ENCODE peak calls at places on chromosomes 6 and 20, in nine cellular contexts. Q is tibial nerve; O is fibroblast of lung; W is CD4-positive, CD25-positive, alpha-beta regulatory T cell; F is right cardiac atrium; H is stomach; Z is mammary epithelial cell; D is cardiac muscle cell; E is H1. V is an unnamed sample.

GRCh38 chr20:36260316-36260715 is 24.0 kb downstream of the AAR2 start:
- DNase-seq in Q (no peak), O (no peak), W (no peak), F (no peak), H (no peak), Z (no peak), D (no peak), E (no peak), V (no peak)

GRCh38 chr20:32509639-32510066 is 75.5 kb downstream of the NOL4L start:
- DNase-seq in Q (no peak), O (no peak), W (peak; percentile 87), F (no peak), H (no peak), Z (no peak), D (no peak), E (no peak), V (peak; percentile 84)

GRCh38 chr6:56387621-56388413 is 140.4 kb upstream of the COL21A1 start:
- DNase-seq in Q (no peak), O (peak; percentile 32), W (no peak), F (no peak), H (peak; percentile 31), Z (peak; percentile 23), D (no peak), E (no peak), V (no peak)

GRCh38 chr6:168030881-168031280 is 33.4 kb downstream of the KIF25 start:
- DNase-seq in Q (no peak), O (no peak), W (no peak), F (no peak), H (no peak), Z (no peak), D (no peak), E (no peak), V (no peak)

GRCh38 chr6:34871853-34872252 is 16.0 kb downstream of the TAF11 start:
- DNase-seq in Q (no peak), O (no peak), W (no peak), F (no peak), H (no peak), Z (no peak), D (no peak), E (no peak), V (no peak)

GRCh38 chr20:52783769-52784168 is 188.4 kb upstream of the TSHZ2 start:
- DNase-seq in Q (no peak), O (no peak), W (peak; percentile 21), F (no peak), H (no peak), Z (peak; percentile 15), D (no peak), E (peak; percentile 75), V (peak; percentile 3)

GRCh38 chr6:139708342-139709199 is 334.1 kb upstream of the CITED2 start:
- DNase-seq in Q (no peak), O (peak; percentile 96), W (no peak), F (peak; percentile 38), H (no peak), Z (peak; percentile 36), D (peak; percentile 85), E (no peak), V (no peak)

GRCh38 chr6:41502607-41503434 is 43.4 kb upstream of the FOXP4 start:
- DNase-seq in Q (peak; percentile 28), O (peak; percentile 48), W (no peak), F (peak; percentile 86), H (peak; percentile 40), Z (no peak), D (no peak), E (peak; percentile 73), V (no peak)

GRCh38 chr6:14975124-14975815 is 270.6 kb upstream of the JARID2 start:
- DNase-seq in Q (no peak), O (peak; percentile 13), W (no peak), F (no peak), H (no peak), Z (no peak), D (no peak), E (no peak), V (no peak)

GRCh38 chr6:35061102-35061615 is 80.0 kb downstream of the TCP11 start:
- DNase-seq in Q (no peak), O (no peak), W (no peak), F (no peak), H (peak; percentile 36), Z (no peak), D (no peak), E (no peak), V (no peak)

GRCh38 chr6:53496797-53497196 is 48.1 kb downstream of the GCLC start:
- DNase-seq in Q (no peak), O (peak; percentile 95), W (no peak), F (no peak), H (no peak), Z (peak; percentile 86), D (no peak), E (no peak), V (no peak)

GRCh38 chr6:83463886-83464285 is 33.0 kb upstream of the ME1 start:
- DNase-seq in Q (no peak), O (no peak), W (no peak), F (no peak), H (no peak), Z (peak; percentile 73), D (no peak), E (no peak), V (no peak)

GRCh38 chr6:21396313-21396712 is 197.2 kb upstream of the SOX4 start:
- DNase-seq in Q (no peak), O (peak; percentile 93), W (no peak), F (no peak), H (no peak), Z (peak; percentile 85), D (no peak), E (no peak), V (no peak)

GRCh38 chr6:9851541-9852380 is 563.1 kb downstream of the TFAP2A start:
- DNase-seq in Q (no peak), O (peak; percentile 19), W (no peak), F (no peak), H (no peak), Z (peak; percentile 76), D (no peak), E (peak; percentile 46), V (no peak)

DNA sequence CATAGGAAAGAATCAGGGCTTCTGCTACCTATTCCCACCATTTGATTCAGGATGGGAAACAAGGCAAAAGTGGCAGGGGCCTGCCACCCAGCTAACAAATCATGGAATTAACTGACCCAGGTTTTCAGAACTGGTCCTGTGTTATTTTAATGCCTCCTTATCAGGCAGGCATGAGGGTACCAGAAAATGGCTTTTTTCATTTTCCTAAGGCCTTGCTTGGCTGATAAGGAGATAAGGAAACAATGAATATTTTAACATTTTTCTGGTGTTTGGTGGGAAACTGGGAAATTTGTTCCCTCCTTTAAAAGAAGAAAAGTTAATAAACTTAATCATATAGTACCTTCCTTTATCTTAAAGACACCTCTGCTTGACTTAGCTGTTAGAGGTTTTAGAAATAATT is 6.7 kb downstream of the POU3F2 start:
- DNase-seq in Q (no peak), O (peak; percentile 9), W (no peak), F (no peak), H (no peak), Z (no peak), D (no peak), E (no peak), V (no peak)
- H3K4me1 ChIP-seq in Q (peaks cover 43% of the 10 kb centered on the region), O (no peaks in the 10 kb centered on the region), W (peaks cover 18% of the 10 kb centered on the region), F (peaks cover 3% of the 10 kb centered on the region), H (peaks cover 31% of the 10 kb centered on the region), Z (peaks cover 5% of the 10 kb centered on the region), D (peaks cover 13% of the 10 kb centered on the region), E (peaks cover 3% of the 10 kb centered on the region), V (peaks cover 29% of the 10 kb centered on the region)

DNA sequence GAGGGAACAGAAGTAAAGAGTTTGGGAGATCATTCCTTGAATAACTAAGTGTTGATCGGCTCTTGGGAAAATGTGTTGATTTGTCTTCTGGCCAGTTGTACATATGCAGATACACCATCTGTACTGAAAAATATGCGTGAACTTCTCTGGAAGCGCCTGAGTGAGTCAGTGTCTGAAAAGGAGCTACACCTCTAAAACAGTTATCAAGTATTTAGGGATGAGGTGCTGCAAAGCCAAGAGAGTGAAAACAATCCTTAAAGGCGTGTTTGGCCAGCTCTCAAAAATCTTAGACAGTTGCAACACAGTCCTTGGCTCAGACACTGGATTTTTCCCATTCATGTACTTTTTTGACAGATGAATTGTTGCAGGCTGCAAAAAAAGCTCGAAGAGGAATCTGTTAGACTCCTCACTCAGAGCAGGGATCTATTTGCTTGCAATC is 61.3 kb downstream of the BMP6 start:
- DNase-seq in Q (peak; percentile 61), O (peak; percentile 95), W (no peak), F (no peak), H (no peak), Z (peak; percentile 24), D (no peak), E (no peak), V (no peak)
- H3K27ac ChIP-seq in Q (no peak overlapping the region), O (no peak overlapping the region), W (no peak overlapping the region), F (no peak overlapping the region), H (no peak overlapping the region), Z (no peak overlapping the region), D (no peak overlapping the region), E (no peak overlapping the region), V (no peak overlapping the region)

GRCh38 chr6:116278478-116278822 is 1.3 kb downstream of the TSPYL1 start:
- DNase-seq in Q (no peak), O (no peak), W (no peak), F (no peak), H (no peak), Z (no peak), D (no peak), E (no peak), V (no peak)
- H3K4me1 ChIP-seq in Q (peaks cover 64% of the 10 kb centered on the region), O (peaks cover 6% of the 10 kb centered on the region), W (peaks cover 57% of the 10 kb centered on the region), F (peaks cover under 1% of the 10 kb centered on the region), H (peaks cover 69% of the 10 kb centered on the region), Z (peaks cover 11% of the 10 kb centered on the region), D (peaks cover 30% of the 10 kb centered on the region), E (peaks cover 14% of the 10 kb centered on the region), V (peaks cover 56% of the 10 kb centered on the region)

GRCh38 chr6:42984924-42985475 is 630 bp downstream of the PPP2R5D start:
- DNase-seq in Q (no peak), O (peak; percentile 11), W (peak; percentile 50), F (no peak), H (no peak), Z (no peak), D (peak; percentile 25), E (peak; percentile 53), V (peak; percentile 22)

GRCh38 chr6:42993445-42993844 is 9.1 kb downstream of the PPP2R5D start:
- DNase-seq in Q (no peak), O (no peak), W (no peak), F (no peak), H (no peak), Z (no peak), D (no peak), E (no peak), V (no peak)

GRCh38 chr6:42988486-42989020 is 4.2 kb downstream of the PPP2R5D start:
- DNase-seq in Q (peak; percentile 18), O (peak; percentile 28), W (no peak), F (peak; percentile 74), H (no peak), Z (no peak), D (no peak), E (no peak), V (no peak)

GRCh38 chr6:42987533-42988451 is 3.4 kb downstream of the PPP2R5D start:
- DNase-seq in Q (no peak), O (no peak), W (no peak), F (no peak), H (no peak), Z (no peak), D (no peak), E (no peak), V (no peak)

DNA sequence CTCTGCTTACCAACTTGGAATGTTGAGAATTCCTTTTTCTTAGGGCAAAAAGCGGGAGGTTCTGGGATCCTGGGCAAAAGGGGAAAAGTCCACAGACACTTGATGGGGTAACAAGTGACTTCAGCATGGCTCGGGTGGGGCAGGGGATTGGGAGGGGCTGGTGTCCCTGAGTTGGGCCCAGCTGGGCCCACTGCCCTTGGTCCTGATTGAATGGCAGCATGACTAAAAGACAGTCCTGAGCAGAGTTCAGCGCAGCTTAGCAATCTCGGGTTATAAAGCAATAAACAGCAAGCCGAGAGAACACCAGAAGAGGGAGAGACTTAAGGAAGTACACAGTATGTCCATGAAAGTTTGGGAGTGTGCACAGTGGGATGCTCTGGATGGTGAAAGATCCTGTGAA is 5.6 kb downstream of the PPP2R5D start:
- DNase-seq in Q (no peak), O (no peak), W (no peak), F (no peak), H (no peak), Z (no peak), D (no peak), E (no peak), V (no peak)
- H3K27ac ChIP-seq in Q (peak overlapping the region; percentile 26), O (no peak overlapping the region), W (no peak overlapping the region), F (no peak overlapping the region), H (no peak overlapping the region), Z (no peak overlapping the region), D (no peak overlapping the region), E (no peak overlapping the region), V (no peak overlapping the region)

V was measured in CD4-positive, alpha-beta memory T cell.